ENCODE peak calls at places on chromosome 4, in six cellular contexts. E, Z, H, X, T and F are unnamed samples.

GRCh38 chr4:3880595-3881120 is 114.5 kb downstream of the ADRA2C start:
- DNase-seq in H (peak; percentile 35), X (peak; percentile 81), E (peak; percentile 34), Z (peak; percentile 89), T (peak; percentile 69), F (no peak)

GRCh38 chr4:76377922-76378321 is 43.0 kb downstream of the CCDC158 start:
- DNase-seq in X (peak; percentile 65), H (no peak), T (no peak), Z (peak; percentile 47), E (peak; percentile 8), F (peak; percentile 54)

GRCh38 chr4:2047031-2047660 is 12.0 kb upstream of the NAT8L start:
- DNase-seq in H (no peak), E (no peak), Z (no peak), X (no peak), T (no peak), F (no peak)

GRCh38 chr4:107896158-107896645 is 35.1 kb upstream of the CYP2U1 start:
- DNase-seq in Z (no peak), T (no peak), E (no peak), H (no peak), X (peak; percentile 91), F (no peak)

GRCh38 chr4:25795566-25796454 is 67.0 kb downstream of the SEL1L3 start:
- DNase-seq in E (no peak), X (peak; percentile 62), T (no peak), Z (peak; percentile 40), H (no peak), F (no peak)

GRCh38 chr4:10173039-10173753 is 56.6 kb upstream of the WDR1 start:
- DNase-seq in X (no peak), H (no peak), T (peak; percentile 34), E (no peak), Z (no peak), F (no peak)

GRCh38 chr4:123569541-123569940 is 172.9 kb downstream of the SPRY1 start:
- DNase-seq in E (no peak), X (no peak), Z (no peak), T (no peak), H (no peak), F (no peak)

GRCh38 chr4:56976878-56977320 is 507 bp downstream of the NOA1 start:
- DNase-seq in H (peak; percentile 42), Z (peak; percentile 41), T (no peak), E (no peak), X (peak; percentile 58), F (no peak)

GRCh38 chr4:5900844-5901243 is 8.0 kb upstream of the CRMP1 start:
- DNase-seq in H (no peak), Z (no peak), E (no peak), X (no peak), T (peak; percentile 49), F (no peak)

GRCh38 chr4:166458756-166459155 is 585.7 kb downstream of the TLL1 start:
- DNase-seq in H (no peak), T (no peak), X (peak; percentile 42), Z (no peak), E (no peak), F (no peak)

GRCh38 chr4:2085496-2085901 is 26.4 kb downstream of the NAT8L start:
- DNase-seq in T (no peak), Z (peak; percentile 0), H (no peak), X (no peak), E (no peak), F (no peak)

GRCh38 chr4:62709618-62710252 is 1509.6 kb downstream of the ADGRL3 start:
- DNase-seq in E (no peak), Z (peak; percentile 2), T (peak; percentile 1), X (no peak), H (no peak), F (no peak)

GRCh38 chr4:16757080-16757521 is 141.3 kb downstream of the LDB2 start:
- DNase-seq in H (no peak), Z (no peak), X (no peak), E (no peak), T (no peak), F (no peak)

GRCh38 chr4:186190456-186191265 is 706 bp upstream of the CYP4V2 start:
- DNase-seq in Z (no peak), E (peak; percentile 17), X (peak; percentile 51), H (peak; percentile 40), T (peak; percentile 80), F (no peak)

GRCh38 chr4:147201016-147201415 is 255.4 kb upstream of the TTC29 start:
- DNase-seq in X (no peak), Z (no peak), H (no peak), T (no peak), E (no peak), F (no peak)

GRCh38 chr4:60724623-60725022 is 475.5 kb upstream of the ADGRL3 start:
- DNase-seq in X (peak; percentile 85), H (no peak), Z (no peak), T (no peak), E (no peak), F (no peak)

GRCh38 chr4:113637363-113637762 is 124.2 kb downstream of the CAMK2D start:
- DNase-seq in X (no peak), T (no peak), Z (no peak), H (no peak), E (no peak), F (no peak)

GRCh38 chr4:108172231-108172779 is 3.6 kb upstream of the LEF1 start:
- DNase-seq in T (no peak), H (peak; percentile 19), Z (peak; percentile 55), X (peak; percentile 65), E (no peak), F (no peak)

GRCh38 chr4:7530932-7531639 is 96.4 kb upstream of the PSAPL1 start:
- DNase-seq in H (no peak), E (no peak), X (no peak), Z (no peak), T (no peak), F (no peak)

GRCh38 chr4:93867416-93868001 is 39.0 kb downstream of the ATOH1 start:
- DNase-seq in T (no peak), Z (no peak), X (no peak), E (no peak), H (no peak), F (no peak)

GRCh38 chr4:153233761-153234371 is 29.6 kb downstream of the TRIM2 start:
- DNase-seq in E (no peak), Z (no peak), X (peak; percentile 92), T (no peak), H (no peak), F (no peak)

GRCh38 chr4:176435891-176436499 is 116.2 kb downstream of the SPCS3 start:
- DNase-seq in Z (no peak), H (no peak), T (no peak), E (no peak), X (no peak), F (no peak)

GRCh38 chr4:5893591-5893990 is 705 bp upstream of the CRMP1 start:
- DNase-seq in H (no peak), E (no peak), X (no peak), Z (no peak), T (peak; percentile 30), F (no peak)